ENCODE peak calls at places on chromosome 6, in four cellular contexts. B is naive thymus-derived CD8-positive, alpha-beta T cell; N is NB4; E is heart left ventricle. P is an unnamed sample.

GRCh38 chr6:44712353-44713147 is 325.0 kb downstream of the CDC5L start:
- DNase-seq in B (no peak), N (no peak), E (no peak), P (no peak)

GRCh38 chr6:38644951-38645350 is 5.2 kb upstream of the BTBD9 start:
- DNase-seq in B (no peak), N (no peak), E (no peak), P (no peak)

GRCh38 chr6:41278699-41279405 is 7.6 kb downstream of the TREM1 start:
- DNase-seq in B (peak; percentile 59), N (peak; percentile 95), E (peak; percentile 52), P (no peak)

GRCh38 chr6:17725083-17725482 is 18.4 kb upstream of the NUP153 start:
- DNase-seq in B (no peak), N (peak; percentile 72), E (peak; percentile 71), P (no peak)

GRCh38 chr6:150813993-150814359 is 51.5 kb upstream of the MTHFD1L start:
- DNase-seq in B (no peak), N (no peak), E (no peak), P (peak; percentile 43)

GRCh38 chr6:90044182-90044832 is 150.0 kb downstream of the GJA10 start:
- DNase-seq in B (no peak), N (no peak), E (no peak), P (no peak)

GRCh38 chr6:2949536-2950083 is 21.8 kb downstream of the SERPINB6 start:
- DNase-seq in B (no peak), N (no peak), E (no peak), P (no peak)

GRCh38 chr6:152380993-152381898 is 255.9 kb downstream of the SYNE1 start:
- DNase-seq in B (no peak), N (no peak), E (peak; percentile 80), P (no peak)

GRCh38 chr6:108113557-108114519 is 39.3 kb upstream of the OSTM1 start:
- DNase-seq in B (no peak), N (peak; percentile 78), E (no peak), P (no peak)

GRCh38 chr6:27592481-27593199 is 119.7 kb upstream of the ZNF184 start:
- DNase-seq in B (no peak), N (peak; percentile 95), E (no peak), P (peak; percentile 91)

GRCh38 chr6:47109281-47109680 is 67.1 kb upstream of the ADGRF1 start:
- DNase-seq in B (no peak), N (no peak), E (no peak), P (no peak)

GRCh38 chr6:168377481-168377850 is 57.9 kb upstream of the DACT2 start:
- DNase-seq in B (no peak), N (no peak), E (peak; percentile 76), P (no peak)

GRCh38 chr6:33508935-33509926 is 54.9 kb downstream of the ZBTB9 start:
- DNase-seq in B (no peak), N (peak; percentile 73), E (peak; percentile 20), P (no peak)

GRCh38 chr6:150142657-150143501 is at the start of gene PPP1R14C:
- DNase-seq in B (no peak), N (no peak), E (peak; percentile 46), P (no peak)

GRCh38 chr6:125733516-125734300 is 15.7 kb upstream of the HEY2 start:
- DNase-seq in B (no peak), N (no peak), E (no peak), P (no peak)

GRCh38 chr6:4356899-4357659 is 221.7 kb upstream of the ECI2 start:
- DNase-seq in B (no peak), N (no peak), E (no peak), P (no peak)

GRCh38 chr6:80537321-80537972 is 431.0 kb downstream of the BCKDHB start:
- DNase-seq in B (no peak), N (no peak), E (no peak), P (no peak)

GRCh38 chr6:142300302-142300701 is 1.5 kb upstream of the ADGRG6 start:
- DNase-seq in B (no peak), N (no peak), E (no peak), P (no peak)

GRCh38 chr6:53161481-53162009 is 12.9 kb upstream of the GCM1 start:
- DNase-seq in B (no peak), N (no peak), E (no peak), P (no peak)

GRCh38 chr6:50305660-50306059 is 255.9 kb upstream of the DEFB112 start:
- DNase-seq in B (no peak), N (peak; percentile 7), E (no peak), P (no peak)

GRCh38 chr6:165638530-165638929 is 24.5 kb downstream of the PDE10A start:
- DNase-seq in B (no peak), N (no peak), E (no peak), P (no peak)

GRCh38 chr6:20943036-20943627 is 408.9 kb downstream of the CDKAL1 start:
- DNase-seq in B (no peak), N (peak; percentile 4), E (no peak), P (no peak)

GRCh38 chr6:13702809-13703302 is 8.8 kb downstream of the RANBP9 start:
- DNase-seq in B (no peak), N (peak; percentile 86), E (no peak), P (no peak)

GRCh38 chr6:139698526-139699182 is 324.2 kb upstream of the CITED2 start:
- DNase-seq in B (no peak), N (peak; percentile 85), E (no peak), P (no peak)

GRCh38 chr6:6984585-6985366 is 123.0 kb upstream of the RREB1 start:
- DNase-seq in B (no peak), N (no peak), E (no peak), P (no peak)

GRCh38 chr6:79525272-79526100 is 11.7 kb downstream of the LCA5 start:
- DNase-seq in B (no peak), N (no peak), E (peak; percentile 30), P (no peak)

GRCh38 chr6:134379599-134379998 is 61.7 kb upstream of the SGK1 start:
- DNase-seq in B (no peak), N (no peak), E (no peak), P (no peak)

GRCh38 chr6:133701633-133702331 is 187.1 kb upstream of the TCF21 start:
- DNase-seq in B (no peak), N (peak; percentile 50), E (peak; percentile 22), P (no peak)

GRCh38 chr6:111027219-111027618 is 45.4 kb downstream of the RPF2 start:
- DNase-seq in B (no peak), N (peak; percentile 18), E (no peak), P (no peak)

GRCh38 chr6:98487612-98488011 is 346.8 kb upstream of the POU3F2 start:
- DNase-seq in B (no peak), N (no peak), E (no peak), P (no peak)

GRCh38 chr6:107458687-107459282 is 579 bp downstream of the PDSS2 start:
- DNase-seq in B (peak; percentile 10), N (no peak), E (no peak), P (peak; percentile 15)

P was measured in GM12864.